ENCODE peak calls at places on chromosomes 5 and 9, in nine cellular contexts. B is cardiac fibroblast; R is GM23248; N is activated naive CD4-positive, alpha-beta T cell; K is effector memory CD4-positive, alpha-beta T cell; W is WTC11; C is cerebellar cortex; D is HFFc6; U is iPS-NIHi11. Q is an unnamed sample.

GRCh38 chr9:137786511-137786920 is 91.1 kb upstream of the CACNA1B start:
- DNase-seq in B (peak), R (peak), N (no peak), K (no peak), W (no peak), C (no peak), D (peak), U (no peak), Q (peak)

GRCh38 chr5:94102849-94103248 is 361.4 kb upstream of the POU5F2 start:
- DNase-seq in B (no peak), R (no peak), N (no peak), K (no peak), W (no peak), C (no peak), D (no peak), U (no peak), Q (no peak)

GRCh38 chr9:91245432-91246313 is 116.0 kb downstream of the AUH start:
- DNase-seq in B (peak), R (peak), N (no peak), K (no peak), W (no peak), C (no peak), D (no peak), U (no peak), Q (no peak)

GRCh38 chr9:93132946-93133640 is 958 bp downstream of the NINJ1 start:
- DNase-seq in B (no peak), R (peak), N (no peak), K (no peak), W (no peak), C (no peak), D (no peak), U (peak), Q (no peak)

GRCh38 chr5:155773680-155774079 is 553.3 kb upstream of the SGCD start:
- DNase-seq in B (no peak), R (no peak), N (no peak), K (no peak), W (no peak), C (no peak), D (no peak), U (no peak), Q (no peak)

GRCh38 chr5:145847499-145848497 is 12.7 kb upstream of the PRELID2 start:
- DNase-seq in B (peak), R (peak), N (no peak), K (no peak), W (no peak), C (no peak), D (peak), U (no peak), Q (peak)

GRCh38 chr9:29691758-29692407 is 2118.6 kb upstream of the C9orf72 start:
- DNase-seq in B (peak), R (no peak), N (no peak), K (no peak), W (peak), C (peak), D (peak), U (peak), Q (no peak)

GRCh38 chr5:1886634-1887399 is 4.1 kb upstream of the IRX4 start:
- DNase-seq in B (no peak), R (no peak), N (no peak), K (no peak), W (no peak), C (no peak), D (no peak), U (no peak), Q (no peak)

GRCh38 chr5:53590759-53591158 is 30.3 kb downstream of the NDUFS4 start:
- DNase-seq in B (no peak), R (no peak), N (no peak), K (no peak), W (no peak), C (no peak), D (no peak), U (no peak), Q (no peak)

GRCh38 chr9:114914139-114914538 is 16.3 kb downstream of the TNFSF8 start:
- DNase-seq in B (peak), R (peak), N (no peak), K (no peak), W (no peak), C (no peak), D (no peak), U (no peak), Q (no peak)

GRCh38 chr9:88523056-88523455 is 11.9 kb upstream of the NXNL2 start:
- DNase-seq in B (no peak), R (peak), N (no peak), K (no peak), W (no peak), C (no peak), D (peak), U (no peak), Q (no peak)

GRCh38 chr5:56986631-56986957 is 34.7 kb upstream of the MIER3 start:
- DNase-seq in B (peak), R (peak), N (no peak), K (no peak), W (no peak), C (peak), D (peak), U (no peak), Q (peak)

GRCh38 chr5:80206282-80206681 is 49.6 kb downstream of the SERINC5 start:
- DNase-seq in B (peak), R (peak), N (no peak), K (no peak), W (no peak), C (no peak), D (peak), U (no peak), Q (no peak)

GRCh38 chr9:6000955-6001354 is 14.5 kb downstream of the RANBP6 start:
- DNase-seq in B (no peak), R (no peak), N (no peak), K (no peak), W (no peak), C (no peak), D (no peak), U (no peak), Q (no peak)

GRCh38 chr5:148238395-148238794 is at the start of gene MARCOL:
- DNase-seq in B (no peak), R (no peak), N (no peak), K (no peak), W (no peak), C (no peak), D (no peak), U (no peak), Q (no peak)

GRCh38 chr9:91131433-91131839 is 230.3 kb downstream of the AUH start:
- DNase-seq in B (peak), R (peak), N (no peak), K (no peak), W (no peak), C (no peak), D (peak), U (no peak), Q (peak)

GRCh38 chr5:143376911-143377838 is 26.3 kb downstream of the NR3C1 start:
- DNase-seq in B (peak), R (peak), N (no peak), K (no peak), W (peak), C (peak), D (peak), U (peak), Q (peak)

GRCh38 chr9:133737071-133737773 is 930 bp downstream of the SARDH start:
- DNase-seq in B (no peak), R (no peak), N (no peak), K (no peak), W (no peak), C (no peak), D (no peak), U (peak), Q (peak)

GRCh38 chr9:31135567-31135966 is 1248.9 kb upstream of the ACO1 start:
- DNase-seq in B (no peak), R (no peak), N (no peak), K (no peak), W (no peak), C (no peak), D (no peak), U (no peak), Q (no peak)

GRCh38 chr5:89123607-89124006 is 240.6 kb upstream of the MEF2C start:
- DNase-seq in B (no peak), R (no peak), N (no peak), K (no peak), W (no peak), C (no peak), D (no peak), U (no peak), Q (no peak)

GRCh38 chr9:99357575-99357974 is 135.5 kb downstream of the SEC61B start:
- DNase-seq in B (peak), R (peak), N (no peak), K (no peak), W (no peak), C (no peak), D (no peak), U (no peak), Q (peak)

GRCh38 chr5:73135429-73136276 is 15.3 kb downstream of the TMEM171 start:
- DNase-seq in B (peak), R (peak), N (no peak), K (no peak), W (peak), C (peak), D (peak), U (peak), Q (peak)

GRCh38 chr9:73548201-73548600 is 396.5 kb downstream of the ANXA1 start:
- DNase-seq in B (no peak), R (no peak), N (no peak), K (no peak), W (no peak), C (peak), D (no peak), U (no peak), Q (no peak)

GRCh38 chr5:146883496-146883895 is 4.9 kb upstream of the PPP2R2B start:
- DNase-seq in B (no peak), R (no peak), N (no peak), K (no peak), W (no peak), C (no peak), D (no peak), U (no peak), Q (no peak)

GRCh38 chr5:93850311-93850710 is 108.9 kb upstream of the POU5F2 start:
- DNase-seq in B (no peak), R (no peak), N (no peak), K (no peak), W (no peak), C (no peak), D (no peak), U (no peak), Q (no peak)

GRCh38 chr9:128068656-128069221 is 707 bp downstream of the SLC25A25 start:
- DNase-seq in B (no peak), R (peak), N (no peak), K (no peak), W (no peak), C (no peak), D (no peak), U (no peak), Q (no peak)

GRCh38 chr5:74502479-74502950 is 138.0 kb downstream of the ENC1 start:
- DNase-seq in B (no peak), R (no peak), N (no peak), K (no peak), W (no peak), C (no peak), D (no peak), U (no peak), Q (no peak)

GRCh38 chr9:137666950-137667670 is 48.3 kb downstream of the EHMT1 start:
- DNase-seq in B (no peak), R (no peak), N (no peak), K (no peak), W (peak), C (peak), D (no peak), U (peak), Q (no peak)

GRCh38 chr5:119239119-119239417 is 116.8 kb upstream of the TNFAIP8 start:
- DNase-seq in B (no peak), R (no peak), N (no peak), K (no peak), W (no peak), C (no peak), D (no peak), U (no peak), Q (no peak)

GRCh38 chr5:128927644-128928043 is 37.6 kb upstream of the SLC27A6 start:
- DNase-seq in B (peak), R (no peak), N (no peak), K (no peak), W (no peak), C (no peak), D (no peak), U (no peak), Q (no peak)

GRCh38 chr9:5633243-5633642 is 4.3 kb downstream of the RIC1 start:
- DNase-seq in B (peak), R (peak), N (no peak), K (no peak), W (no peak), C (no peak), D (no peak), U (no peak), Q (no peak)

GRCh38 chr9:27888661-27889295 is 315.5 kb upstream of the C9orf72 start:
- DNase-seq in B (peak), R (peak), N (no peak), K (no peak), W (peak), C (peak), D (no peak), U (peak), Q (peak)